ENCODE peak calls at places on chromosomes 13 and 19, in six cellular contexts. V, R, F, N, B and S are unnamed samples.

GRCh38 chr13:51846756-51847155 is 1.8 kb upstream of the TMEM272 start:
- DNase-seq in V (no peak), R (no peak), B (no peak), F (no peak), N (no peak), S (no peak)

GRCh38 chr19:2969104-2969504 is 8.3 kb upstream of the TLE6 start:
- DNase-seq in R (no peak), B (no peak), N (peak; percentile 88), V (no peak), F (peak; percentile 80), S (no peak)

GRCh38 chr19:56983148-56983547 is 136.6 kb upstream of the USP29 start:
- DNase-seq in N (no peak), V (no peak), B (no peak), F (no peak), R (no peak), S (no peak)

GRCh38 chr19:5996102-5996501 is 18.2 kb upstream of the RANBP3 start:
- DNase-seq in F (no peak), V (no peak), N (no peak), R (no peak), B (no peak), S (no peak)

GRCh38 chr13:49020940-49021548 is 45.3 kb downstream of the FNDC3A start:
- DNase-seq in B (no peak), V (peak; percentile 32), R (peak; percentile 62), N (no peak), F (peak; percentile 27), S (no peak)

GRCh38 chr19:16078759-16079707 is 2.7 kb downstream of the TPM4 start:
- DNase-seq in N (peak; percentile 76), B (no peak), F (peak; percentile 97), R (peak; percentile 95), V (no peak), S (peak; percentile 96)

GRCh38 chr13:112236539-112237197 is 139.5 kb upstream of the SPACA7 start:
- DNase-seq in F (no peak), N (no peak), R (no peak), V (no peak), B (no peak), S (no peak)

GRCh38 chr19:14147797-14148605 is 11.6 kb upstream of the ASF1B start:
- DNase-seq in R (peak; percentile 4), N (peak; percentile 69), B (peak; percentile 47), F (peak; percentile 75), V (peak; percentile 63), S (peak; percentile 35)

GRCh38 chr13:29935309-29935981 is 85.0 kb upstream of the UBL3 start:
- DNase-seq in B (no peak), V (no peak), N (peak; percentile 45), R (no peak), F (no peak), S (no peak)

GRCh38 chr13:43058318-43058674 is 34.9 kb downstream of the DNAJC15 start:
- DNase-seq in R (no peak), N (no peak), B (no peak), F (peak; percentile 62), V (peak; percentile 45), S (peak; percentile 53)

GRCh38 chr13:113552079-113552478 is 32.5 kb upstream of the TFDP1 start:
- DNase-seq in F (no peak), V (peak; percentile 22), B (no peak), R (no peak), N (no peak), S (no peak)

GRCh38 chr13:46343279-46343949 is 43.6 kb downstream of the RUBCNL start:
- DNase-seq in R (no peak), B (no peak), V (no peak), F (no peak), N (no peak), S (no peak)

GRCh38 chr13:19181021-19181620 is 503 bp downstream of the TUBA3C start:
- DNase-seq in R (no peak), B (no peak), V (no peak), F (no peak), N (no peak), S (no peak)

GRCh38 chr19:1851581-1852293 is 3.5 kb upstream of the REXO1 start:
- DNase-seq in F (no peak), B (no peak), R (no peak), V (no peak), N (no peak), S (no peak)

GRCh38 chr13:30371649-30372265 is 50.5 kb upstream of the UBE2L5 start:
- DNase-seq in N (peak; percentile 46), R (no peak), V (no peak), B (no peak), F (peak; percentile 42), S (no peak)

GRCh38 chr19:54517483-54517882 is 14.9 kb downstream of the LAIR2 start:
- DNase-seq in B (no peak), N (peak; percentile 54), F (peak; percentile 40), R (peak; percentile 9), V (peak; percentile 29), S (no peak)

GRCh38 chr13:35891973-35892441 is 239.2 kb downstream of the DCLK1 start:
- DNase-seq in R (no peak), B (no peak), N (no peak), V (no peak), F (peak; percentile 15), S (no peak)

GRCh38 chr19:55680339-55681130 is 5.5 kb downstream of the EPN1 start:
- DNase-seq in F (no peak), N (no peak), V (no peak), B (no peak), R (no peak), S (no peak)

GRCh38 chr19:6236310-6237291 is 43.2 kb downstream of the MLLT1 start:
- DNase-seq in B (no peak), R (no peak), V (no peak), N (peak; percentile 95), F (no peak), S (no peak)

GRCh38 chr13:79772811-79773210 is 291.9 kb downstream of the NDFIP2 start:
- DNase-seq in B (no peak), R (no peak), V (no peak), F (no peak), N (no peak), S (no peak)

GRCh38 chr13:25494708-25495411 is 123.1 kb downstream of the ATP8A2 start:
- DNase-seq in N (no peak), V (no peak), B (no peak), F (no peak), R (no peak), S (no peak)
- TF ChIP-seq CTCF in N (no peak), V (peak; percentile 18), B (no peak), F (no peak), R (no peak), S (no peak)

DNA sequence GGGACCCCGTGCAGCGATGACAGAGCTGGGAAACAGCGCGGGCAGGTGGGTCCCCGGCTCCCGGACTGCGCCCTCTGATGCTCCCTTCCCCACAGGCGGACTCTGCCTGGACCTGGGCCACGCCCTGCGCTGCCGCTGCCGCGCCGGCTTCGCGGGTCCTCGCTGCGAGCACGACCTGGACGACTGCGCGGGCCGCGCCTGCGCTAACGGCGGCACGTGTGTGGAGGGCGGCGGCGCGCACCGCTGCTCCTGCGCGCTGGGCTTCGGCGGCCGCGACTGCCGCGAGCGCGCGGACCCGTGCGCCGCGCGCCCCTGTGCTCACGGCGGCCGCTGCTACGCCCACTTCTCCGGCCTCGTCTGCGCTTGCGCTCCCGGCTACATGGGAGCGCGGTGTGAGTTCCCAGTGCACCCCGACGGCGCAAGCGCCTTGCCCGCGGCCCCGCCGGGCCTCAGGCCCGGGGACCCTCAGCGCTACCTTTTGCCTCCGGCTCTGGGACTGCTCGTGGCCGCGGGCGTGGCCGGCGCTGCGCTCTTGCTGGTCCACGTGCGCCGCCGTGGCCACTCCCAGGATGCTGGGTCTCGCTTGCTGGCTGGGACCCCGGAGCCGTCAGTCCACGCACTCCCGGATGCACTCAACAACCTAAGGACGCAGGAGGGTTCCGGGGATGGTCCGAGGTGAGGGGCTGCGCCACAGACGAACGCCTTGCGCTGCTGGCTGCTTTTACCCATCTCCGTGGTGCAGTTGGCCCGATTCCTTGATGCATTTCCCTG is 7.8 kb upstream of the SELENOV start:
- DNase-seq in N (no peak), B (no peak), V (peak; percentile 82), R (no peak), F (peak; percentile 67), S (no peak)
- TF ChIP-seq CTCF in N (no peak), B (no peak), V (no peak), R (no peak), F (no peak), S (no peak)

GRCh38 chr13:110136660-110137585 is 170.0 kb downstream of the COL4A1 start:
- DNase-seq in F (no peak), B (no peak), V (peak; percentile 58), N (no peak), R (no peak), S (no peak)

GRCh38 chr13:110140099-110140498 is 166.9 kb downstream of the COL4A1 start:
- DNase-seq in B (no peak), V (no peak), N (no peak), F (no peak), R (no peak), S (no peak)

GRCh38 chr13:110137677-110138008 is 169.3 kb downstream of the COL4A1 start:
- DNase-seq in N (peak; percentile 72), V (no peak), B (no peak), R (no peak), F (no peak), S (no peak)

GRCh38 chr13:110138700-110139036 is 168.3 kb downstream of the COL4A1 start:
- DNase-seq in V (no peak), R (no peak), F (no peak), N (no peak), B (no peak), S (no peak)

GRCh38 chr13:110138009-110138699 is 168.8 kb downstream of the COL4A1 start:
- DNase-seq in R (no peak), F (peak; percentile 71), N (peak; percentile 78), B (peak; percentile 56), V (peak; percentile 65), S (no peak)
- TF ChIP-seq CTCF in R (peak; percentile 0), F (peak; percentile 13), N (no peak), B (no peak), V (peak; percentile 26), S (peak; percentile 10)

GRCh38 chr13:94987869-94988268 is 275.5 kb upstream of the SOX21 start:
- DNase-seq in F (no peak), B (no peak), V (no peak), R (no peak), N (no peak), S (no peak)

GRCh38 chr13:94992277-94992989 is 280.1 kb upstream of the SOX21 start:
- DNase-seq in N (no peak), V (no peak), B (no peak), R (peak; percentile 49), F (peak; percentile 92), S (no peak)

GRCh38 chr13:94987081-94987480 is 274.7 kb upstream of the SOX21 start:
- DNase-seq in F (peak; percentile 63), R (no peak), B (no peak), V (no peak), N (no peak), S (no peak)

GRCh38 chr13:94984974-94985373 is 272.6 kb upstream of the SOX21 start:
- DNase-seq in R (no peak), F (no peak), N (no peak), V (no peak), B (no peak), S (no peak)

GRCh38 chr13:94988654-94989053 is 276.3 kb upstream of the SOX21 start:
- DNase-seq in R (no peak), N (no peak), F (peak; percentile 23), V (peak; percentile 58), B (no peak), S (no peak)
- TF ChIP-seq CTCF in R (no peak), N (no peak), F (peak; percentile 16), V (peak; percentile 48), B (no peak), S (no peak)